ENCODE peak calls at places on chromosomes 12 and 14, in seven cellular contexts. F is NT2/D1, I is HepG2, U is left ventricle myocardium inferior, O is IMR-90, N is GM23248, Q is adipocyte. L is an unnamed sample. For H3K36me3, the result is how much of the 10 kb centered on the place peaks cover.

GRCh38 chr14:44945264-44945663 is 16.5 kb downstream of the KLHL28 start:
- DNase-seq in F (no peak), I (no peak), U (no peak), O (peak), N (peak), Q (peak), L (no peak)

GRCh38 chr12:75011120-75011519 is 198.5 kb downstream of the KCNC2 start:
- DNase-seq in F (no peak), I (no peak), U (no peak), O (no peak), N (no peak), Q (peak), L (no peak)

GRCh38 chr12:13465641-13466040 is 269.1 kb downstream of the EMP1 start:
- DNase-seq in F (no peak), I (no peak), U (peak), O (no peak), N (peak), Q (no peak), L (no peak)

GRCh38 chr12:92330654-92331053 is 185.0 kb upstream of the BTG1 start:
- DNase-seq in F (no peak), I (no peak), U (no peak), O (no peak), N (no peak), Q (no peak), L (no peak)

GRCh38 chr12:2651061-2651965 is 143.5 kb upstream of the FKBP4 start:
- DNase-seq in F (no peak), I (no peak), U (no peak), O (no peak), N (no peak), Q (no peak), L (no peak)

GRCh38 chr14:101354726-101355125 is 206.6 kb upstream of the DIO3 start:
- DNase-seq in F (no peak), I (no peak), U (no peak), O (no peak), N (no peak), Q (no peak), L (no peak)

GRCh38 chr14:21840765-21841164 is 167.1 kb upstream of the OR4E1 start:
- DNase-seq in F (no peak), I (no peak), U (no peak), O (no peak), N (no peak), Q (no peak), L (no peak)

GRCh38 chr14:100669011-100669412 is 57.7 kb upstream of the DLK1 start:
- DNase-seq in F (no peak), I (no peak), U (no peak), O (no peak), N (no peak), Q (no peak), L (no peak)

GRCh38 chr14:95117937-95118726 is 39.2 kb downstream of the DICER1 start:
- DNase-seq in F (no peak), I (no peak), U (no peak), O (peak), N (no peak), Q (peak), L (no peak)

DNA sequence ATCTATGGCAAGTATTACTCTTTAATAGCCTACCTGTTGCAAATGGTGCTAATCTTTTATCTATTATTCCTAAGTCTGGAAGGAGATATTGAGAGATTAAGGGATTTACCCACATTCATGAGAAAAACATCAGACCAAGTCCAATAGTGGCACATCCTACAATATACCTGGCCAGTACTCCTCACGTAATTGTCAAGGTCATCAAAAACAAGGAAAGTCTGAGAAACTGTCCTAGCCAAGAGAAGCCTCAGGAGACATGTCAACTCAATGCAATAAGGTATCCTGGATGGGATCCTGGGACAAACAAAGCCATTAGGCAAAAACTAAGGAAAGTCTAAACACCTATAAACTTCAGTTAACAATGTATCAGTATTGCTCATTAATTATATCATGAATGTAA is 12.5 kb downstream of the NR2C1 start:
- DNase-seq in F (no peak), I (no peak), U (no peak), O (no peak), N (no peak), Q (no peak), L (no peak)
- H3K36me3 ChIP-seq in F (half or more), I (half or more), U (half or more), O (under half), N (half or more), Q (half or more), L (half or more)

DNA sequence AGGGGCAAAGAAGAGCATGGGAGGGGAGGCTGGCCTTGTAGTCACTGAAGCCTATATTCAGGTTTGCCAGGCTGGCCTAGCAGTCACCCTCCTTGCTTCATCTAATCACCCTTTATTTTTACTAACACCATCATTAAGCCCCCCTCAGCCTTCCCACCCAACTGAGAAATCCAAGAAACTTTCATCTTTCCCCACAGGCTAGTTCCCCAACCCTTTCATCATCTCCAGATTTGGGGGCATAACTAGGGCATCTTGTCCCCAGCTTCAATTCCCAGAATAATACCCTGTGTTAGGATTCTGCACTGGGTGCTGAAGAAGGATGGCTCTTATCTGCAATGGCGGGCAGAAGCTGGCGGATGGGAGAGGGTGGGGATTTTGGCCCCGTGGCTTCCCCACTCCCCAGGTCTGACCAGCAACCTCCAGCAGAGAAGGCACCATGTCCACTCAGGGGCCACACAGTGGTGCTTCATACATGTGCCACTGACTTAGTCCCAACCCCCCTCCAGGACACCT is 6.9 kb downstream of the PCK2 start:
- DNase-seq in F (no peak), I (no peak), U (no peak), O (no peak), N (no peak), Q (no peak), L (no peak)
- H3K36me3 ChIP-seq in F (half or more), I (half or more), U (under half), O (under half), N (half or more), Q (half or more), L (under half)

DNA sequence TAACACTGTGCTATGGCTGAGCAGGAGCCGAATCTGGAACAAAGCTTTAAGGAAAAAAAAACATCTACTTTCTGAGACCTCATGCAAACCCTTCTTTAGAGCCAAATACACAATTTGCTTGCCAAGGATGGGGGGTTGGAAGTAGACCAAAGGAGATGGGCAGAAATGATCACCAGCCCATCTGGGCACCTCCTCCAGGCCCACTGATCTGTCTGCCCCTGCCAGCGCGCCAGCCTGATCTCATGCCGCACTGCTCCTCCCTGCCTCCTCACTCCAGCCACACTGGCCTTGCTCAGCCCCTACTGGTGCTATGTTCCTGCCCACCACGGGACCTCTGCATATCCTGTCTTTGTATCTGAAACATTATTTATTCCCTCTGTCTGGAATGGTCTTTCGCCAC is 24.8 kb upstream of the RAB35 start:
- DNase-seq in F (no peak), I (no peak), U (no peak), O (no peak), N (no peak), Q (no peak), L (no peak)
- H3K36me3 ChIP-seq in F (half or more), I (half or more), U (half or more), O (half or more), N (half or more), Q (half or more), L (half or more)

DNA sequence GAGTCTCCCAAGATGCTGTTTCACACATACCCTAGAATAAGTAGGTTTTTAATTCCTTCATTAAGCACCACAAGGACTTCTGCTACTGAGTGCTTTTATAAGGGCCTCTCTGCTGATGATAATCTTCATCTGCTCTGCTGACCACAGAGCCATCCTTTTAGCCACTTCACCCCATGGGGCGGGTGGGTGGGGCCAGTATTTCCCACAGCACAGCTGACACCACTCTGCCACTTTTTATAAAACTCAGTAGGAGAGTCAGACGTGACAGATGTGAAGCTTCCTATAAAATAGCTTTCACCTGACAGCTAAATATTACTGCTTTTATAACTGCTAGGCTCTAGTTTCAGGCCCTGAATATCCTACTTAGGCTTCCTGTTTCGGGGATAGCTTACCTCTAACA is 20.3 kb downstream of the FCF1 start:
- DNase-seq in F (no peak), I (no peak), U (no peak), O (no peak), N (no peak), Q (no peak), L (no peak)
- H3K36me3 ChIP-seq in F (under half), I (under half), U (half or more), O (under half), N (under half), Q (under half), L (under half)

GRCh38 chr14:61254803-61255526 is 26.2 kb downstream of the TMEM30B start:
- DNase-seq in F (no peak), I (no peak), U (no peak), O (no peak), N (no peak), Q (no peak), L (no peak)
- H3K36me3 ChIP-seq in F (under half), I (under half), U (under half), O (under half), N (under half), Q (under half), L (under half)

DNA sequence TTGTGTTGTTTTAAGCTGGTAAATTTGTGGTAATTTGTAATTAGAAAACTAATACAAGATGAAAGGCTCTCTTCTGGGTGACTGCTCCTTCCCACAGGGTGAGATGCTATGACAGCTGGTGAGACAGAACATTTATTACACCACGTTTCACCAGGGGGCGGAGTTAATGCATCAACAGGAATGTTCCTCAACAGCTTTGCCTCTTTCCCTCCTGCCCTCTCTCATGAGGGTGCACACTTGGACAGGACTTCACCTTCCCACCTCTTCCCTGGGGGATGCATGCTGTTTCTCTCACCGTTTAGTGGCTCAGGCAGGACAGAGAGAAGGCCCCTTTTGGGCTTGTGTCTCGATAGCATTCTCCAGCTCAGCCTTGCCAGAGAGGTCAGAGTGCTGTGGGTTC is 13.4 kb upstream of the PPP1R1A start:
- DNase-seq in F (no peak), I (no peak), U (no peak), O (no peak), N (peak), Q (no peak), L (no peak)
- H3K36me3 ChIP-seq in F (under half), I (under half), U (under half), O (under half), N (under half), Q (under half), L (under half)

DNA sequence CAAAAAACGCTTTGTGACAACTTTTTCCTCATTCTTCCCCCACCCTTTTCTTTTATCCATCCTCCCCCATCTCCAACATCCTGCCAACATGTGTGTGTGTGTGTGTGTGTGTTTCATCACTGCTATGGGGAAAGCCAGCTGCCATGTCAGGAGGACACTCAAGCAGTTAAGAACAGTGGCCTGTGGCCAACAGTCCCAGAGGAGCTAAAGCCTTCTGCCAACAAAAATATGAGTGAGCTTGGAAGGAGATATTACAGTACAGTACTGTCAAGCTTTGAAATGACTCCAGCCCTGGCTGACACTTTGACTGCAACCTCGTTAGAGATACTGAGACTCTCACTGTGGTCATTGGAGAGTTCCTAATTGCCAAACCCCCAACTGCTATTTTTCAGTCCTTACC is 5.0 kb upstream of the CSRP2 start:
- DNase-seq in F (no peak), I (no peak), U (peak), O (peak), N (peak), Q (no peak), L (no peak)
- H3K36me3 ChIP-seq in F (under half), I (under half), U (under half), O (under half), N (under half), Q (under half), L (under half)

GRCh38 chr14:93285048-93285447 is 47.8 kb downstream of the BTBD7 start:
- DNase-seq in F (no peak), I (no peak), U (no peak), O (peak), N (peak), Q (peak), L (no peak)

GRCh38 chr14:93280743-93281142 is 52.1 kb downstream of the BTBD7 start:
- DNase-seq in F (no peak), I (peak), U (no peak), O (no peak), N (no peak), Q (no peak), L (no peak)

GRCh38 chr14:93276031-93276716 is 56.7 kb downstream of the BTBD7 start:
- DNase-seq in F (no peak), I (no peak), U (no peak), O (no peak), N (no peak), Q (no peak), L (no peak)

GRCh38 chr14:93286212-93286890 is 46.5 kb downstream of the BTBD7 start:
- DNase-seq in F (no peak), I (no peak), U (no peak), O (peak), N (peak), Q (no peak), L (no peak)

GRCh38 chr14:93281937-93282336 is 50.9 kb downstream of the BTBD7 start:
- DNase-seq in F (no peak), I (no peak), U (no peak), O (peak), N (no peak), Q (no peak), L (no peak)
- H3K36me3 ChIP-seq in F (under half), I (under half), U (under half), O (under half), N (under half), Q (under half), L (under half)

DNA sequence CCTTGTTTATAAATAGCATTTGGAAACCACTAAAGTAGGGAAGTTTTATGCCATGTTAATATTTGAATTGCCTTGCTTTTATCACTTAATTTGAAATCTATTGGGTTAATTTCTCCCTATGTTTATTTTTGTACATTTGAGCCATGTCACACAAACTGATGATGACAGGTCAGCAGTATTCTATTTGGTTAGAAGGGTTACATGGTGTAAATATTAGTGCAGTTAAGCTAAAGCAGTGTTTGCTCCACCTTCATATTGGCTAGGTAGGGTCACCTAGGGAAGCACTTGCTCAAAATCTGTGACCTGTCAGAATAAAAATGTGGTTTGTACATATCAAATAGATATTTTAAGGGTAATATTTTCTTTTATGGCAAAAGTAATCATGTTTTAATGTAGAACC is 4.4 kb downstream of the RAN start:
- DNase-seq in F (no peak), I (no peak), U (no peak), O (no peak), N (no peak), Q (no peak), L (no peak)
- H3K36me3 ChIP-seq in F (half or more), I (under half), U (under half), O (under half), N (under half), Q (under half), L (under half)

GRCh38 chr12:50188875-50189575 is 21.9 kb upstream of the CERS5 start:
- DNase-seq in F (no peak), I (no peak), U (no peak), O (no peak), N (no peak), Q (no peak), L (no peak)
- H3K36me3 ChIP-seq in F (under half), I (under half), U (under half), O (under half), N (under half), Q (half or more), L (under half)